ENCODE peak calls at places on chromosomes 6 and 20, in four cellular contexts. One of them, this sample, is unnamed.

GRCh38 chr6:43335469-43335868 is 26.8 kb upstream of the CRIP3 start:
- DNase-seq in H9: no peak
- DNase-seq in activated T-cell treated with anti-CD3 and anti-CD28 coated beads, Interleukin-2, amount 50 U/mL, for 24 hours: no peak
- DNase-seq in NCI-H460: no peak
- DNase-seq in this sample: no peak

GRCh38 chr6:55448446-55448845 is 121.2 kb downstream of the GFRAL start:
- DNase-seq in H9: no peak
- DNase-seq in activated T-cell treated with anti-CD3 and anti-CD28 coated beads, Interleukin-2, amount 50 U/mL, for 24 hours: no peak
- DNase-seq in NCI-H460: no peak
- DNase-seq in this sample: no peak

GRCh38 chr20:45946149-45946970 is 11.9 kb downstream of the PCIF1 start:
- DNase-seq in H9: no peak
- DNase-seq in activated T-cell treated with anti-CD3 and anti-CD28 coated beads, Interleukin-2, amount 50 U/mL, for 24 hours: peak
- DNase-seq in NCI-H460: no peak
- DNase-seq in this sample: no peak

GRCh38 chr20:63352811-63353221 is 8.3 kb downstream of the CHRNA4 start:
- DNase-seq in H9: no peak
- DNase-seq in activated T-cell treated with anti-CD3 and anti-CD28 coated beads, Interleukin-2, amount 50 U/mL, for 24 hours: no peak
- DNase-seq in NCI-H460: no peak
- DNase-seq in this sample: no peak

GRCh38 chr6:88477411-88477810 is 311.3 kb upstream of the CNR1 start:
- DNase-seq in H9: no peak
- DNase-seq in activated T-cell treated with anti-CD3 and anti-CD28 coated beads, Interleukin-2, amount 50 U/mL, for 24 hours: no peak
- DNase-seq in NCI-H460: no peak
- DNase-seq in this sample: no peak

GRCh38 chr6:7314414-7314813 is 1.4 kb upstream of the SSR1 start:
- DNase-seq in H9: no peak
- DNase-seq in activated T-cell treated with anti-CD3 and anti-CD28 coated beads, Interleukin-2, amount 50 U/mL, for 24 hours: no peak
- DNase-seq in NCI-H460: no peak
- DNase-seq in this sample: no peak

GRCh38 chr20:44901972-44902371 is 7.9 kb upstream of the PABPC1L start:
- DNase-seq in H9: no peak
- DNase-seq in activated T-cell treated with anti-CD3 and anti-CD28 coated beads, Interleukin-2, amount 50 U/mL, for 24 hours: no peak
- DNase-seq in NCI-H460: no peak
- DNase-seq in this sample: no peak

GRCh38 chr6:158808918-158809678 is 10.1 kb downstream of the EZR start:
- DNase-seq in H9: no peak
- DNase-seq in activated T-cell treated with anti-CD3 and anti-CD28 coated beads, Interleukin-2, amount 50 U/mL, for 24 hours: no peak
- DNase-seq in NCI-H460: no peak
- DNase-seq in this sample: no peak

GRCh38 chr6:116697475-116697874 is 16.5 kb downstream of the KPNA5 start:
- DNase-seq in H9: no peak
- DNase-seq in activated T-cell treated with anti-CD3 and anti-CD28 coated beads, Interleukin-2, amount 50 U/mL, for 24 hours: no peak
- DNase-seq in NCI-H460: no peak
- DNase-seq in this sample: no peak

GRCh38 chr20:56518999-56519398 is 5.5 kb upstream of the FAM209A start:
- DNase-seq in H9: no peak
- DNase-seq in activated T-cell treated with anti-CD3 and anti-CD28 coated beads, Interleukin-2, amount 50 U/mL, for 24 hours: no peak
- DNase-seq in NCI-H460: no peak
- DNase-seq in this sample: no peak

GRCh38 chr6:107489636-107490567 is at the start of gene SOBP:
- DNase-seq in H9: peak
- DNase-seq in activated T-cell treated with anti-CD3 and anti-CD28 coated beads, Interleukin-2, amount 50 U/mL, for 24 hours: peak
- DNase-seq in NCI-H460: no peak
- DNase-seq in this sample: peak

GRCh38 chr20:23697947-23698346 is 9.1 kb upstream of the CST4 start:
- DNase-seq in H9: no peak
- DNase-seq in activated T-cell treated with anti-CD3 and anti-CD28 coated beads, Interleukin-2, amount 50 U/mL, for 24 hours: no peak
- DNase-seq in NCI-H460: no peak
- DNase-seq in this sample: no peak

GRCh38 chr6:161418458-161418945 is 144.6 kb upstream of the AGPAT4 start:
- DNase-seq in H9: no peak
- DNase-seq in activated T-cell treated with anti-CD3 and anti-CD28 coated beads, Interleukin-2, amount 50 U/mL, for 24 hours: no peak
- DNase-seq in NCI-H460: peak
- DNase-seq in this sample: no peak

GRCh38 chr6:137589067-137589848 is 95.1 kb upstream of the OLIG3 start:
- DNase-seq in H9: peak
- DNase-seq in activated T-cell treated with anti-CD3 and anti-CD28 coated beads, Interleukin-2, amount 50 U/mL, for 24 hours: peak
- DNase-seq in NCI-H460: peak
- DNase-seq in this sample: no peak

GRCh38 chr6:159926542-159927203 is 35.9 kb downstream of the MAS1 start:
- DNase-seq in H9: no peak
- DNase-seq in activated T-cell treated with anti-CD3 and anti-CD28 coated beads, Interleukin-2, amount 50 U/mL, for 24 hours: no peak
- DNase-seq in NCI-H460: no peak
- DNase-seq in this sample: no peak

GRCh38 chr20:42111349-42111748 is 493.2 kb upstream of the CHD6 start:
- DNase-seq in H9: no peak
- DNase-seq in activated T-cell treated with anti-CD3 and anti-CD28 coated beads, Interleukin-2, amount 50 U/mL, for 24 hours: no peak
- DNase-seq in NCI-H460: no peak
- DNase-seq in this sample: no peak

GRCh38 chr6:145241039-145241438 is 494.3 kb downstream of the EPM2A start:
- DNase-seq in H9: no peak
- DNase-seq in activated T-cell treated with anti-CD3 and anti-CD28 coated beads, Interleukin-2, amount 50 U/mL, for 24 hours: no peak
- DNase-seq in NCI-H460: peak
- DNase-seq in this sample: no peak

This sample was measured in aorta.